ENCODE peak calls at places on chromosomes 5 and 9, in nine cellular contexts. H, N, M, R, W, V, I, U and J are unnamed samples.

GRCh38 chr5:137696481-137696880 is 39.4 kb downstream of the KLHL3 start:
- DNase-seq in H (no peak), U (no peak), M (no peak), V (no peak), N (no peak), I (no peak), W (no peak), R (no peak), J (no peak)

GRCh38 chr5:111668713-111669112 is 88.3 kb downstream of the NREP start:
- DNase-seq in M (no peak), W (no peak), R (no peak), I (no peak), U (no peak), V (no peak), H (no peak), N (no peak), J (no peak)

GRCh38 chr9:114386886-114387677 is 700 bp downstream of the AKNA start:
- DNase-seq in V (peak), U (no peak), W (no peak), R (no peak), M (no peak), I (no peak), H (peak), N (peak), J (no peak)

GRCh38 chr5:108545301-108545700 is 163.4 kb upstream of the FBXL17 start:
- DNase-seq in M (no peak), W (no peak), R (no peak), V (no peak), N (no peak), H (no peak), U (no peak), I (no peak), J (no peak)

GRCh38 chr9:19946446-19947109 is 157.7 kb upstream of the SLC24A2 start:
- DNase-seq in U (no peak), W (no peak), M (no peak), V (no peak), I (no peak), N (no peak), H (no peak), R (no peak), J (no peak)

GRCh38 chr9:88106492-88106891 is 31.8 kb downstream of the SPATA31C2 start:
- DNase-seq in N (no peak), W (no peak), H (no peak), V (no peak), I (no peak), U (no peak), R (no peak), M (no peak), J (no peak)

GRCh38 chr5:150560401-150561191 is 52.7 kb downstream of the NDST1 start:
- DNase-seq in H (peak), W (peak), V (no peak), M (no peak), R (no peak), N (peak), I (peak), U (peak), J (peak)

GRCh38 chr5:16534280-16534679 is 68.7 kb upstream of the ZNF622 start:
- DNase-seq in U (no peak), W (no peak), I (no peak), M (no peak), H (no peak), V (peak), R (no peak), N (no peak), J (no peak)

GRCh38 chr9:90900130-90900529 is 98.5 kb downstream of the SYK start:
- DNase-seq in M (no peak), U (no peak), I (no peak), H (no peak), N (no peak), W (no peak), R (no peak), V (peak), J (no peak)

GRCh38 chr5:171192111-171192510 is 116.9 kb upstream of the TLX3 start:
- DNase-seq in W (no peak), H (no peak), V (no peak), R (no peak), I (no peak), U (no peak), N (no peak), M (no peak), J (no peak)

DNA sequence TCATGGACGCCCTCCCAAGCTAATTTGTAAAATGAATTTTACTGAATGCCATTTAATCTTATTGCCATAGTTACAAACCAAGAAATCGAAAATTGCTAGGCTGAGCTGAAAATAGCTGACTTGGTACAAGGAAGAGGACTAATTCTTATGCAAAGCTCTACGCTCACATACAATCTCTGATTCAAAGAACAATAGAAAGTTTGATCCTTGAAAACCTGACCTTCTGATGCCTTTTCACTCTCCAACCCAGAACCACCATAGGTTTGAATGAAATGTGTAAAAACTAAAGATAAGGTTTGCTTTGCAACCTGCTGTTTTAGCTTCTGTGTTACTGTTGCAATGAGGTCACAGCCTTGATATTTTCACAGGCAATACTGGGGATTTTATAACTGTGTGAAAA is 240.5 kb upstream of the SEMA6A start:
- DNase-seq in R (no peak), I (no peak), V (no peak), U (no peak), N (no peak), M (no peak), H (no peak), W (no peak), J (no peak)
- H3K27ac ChIP-seq in R (no peak), I (no peak), V (no peak), U (no peak), N (no peak), M (no peak), H (no peak), W (no peak), J (no peak)

DNA sequence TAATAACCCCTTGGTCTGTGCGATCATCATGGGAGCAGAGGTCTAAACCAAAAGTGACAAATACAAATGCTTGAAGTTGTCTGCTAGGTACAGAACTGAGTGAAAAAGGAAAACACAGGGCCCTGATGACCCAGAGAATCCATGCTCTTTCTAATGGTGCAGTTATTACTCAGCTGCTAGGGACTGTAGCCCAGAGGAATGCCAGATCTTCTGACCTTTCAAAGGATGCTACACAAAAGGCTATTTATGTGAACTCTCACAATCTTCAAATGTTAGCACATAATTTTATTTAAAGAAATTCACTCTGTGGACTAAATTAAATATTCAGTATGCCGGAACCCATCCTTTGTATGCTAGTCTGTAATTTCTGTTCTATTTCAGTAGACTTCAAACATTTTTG is 79.9 kb downstream of the PRR16 start:
- DNase-seq in R (no peak), V (no peak), W (no peak), H (no peak), N (no peak), M (no peak), U (no peak), I (no peak), J (no peak)
- H3K27ac ChIP-seq in R (no peak), V (no peak), W (no peak), H (no peak), N (no peak), M (no peak), U (no peak), I (no peak), J (no peak)

GRCh38 chr5:159242153-159242552 is 20.9 kb upstream of the UBLCP1 start:
- DNase-seq in M (no peak), V (no peak), I (no peak), U (no peak), N (no peak), W (no peak), H (no peak), R (no peak), J (no peak)

GRCh38 chr5:159243385-159243784 is 19.7 kb upstream of the UBLCP1 start:
- DNase-seq in H (no peak), I (no peak), M (no peak), U (no peak), R (no peak), V (no peak), N (no peak), W (no peak), J (no peak)

GRCh38 chr5:159244163-159244562 is 18.9 kb upstream of the UBLCP1 start:
- DNase-seq in I (no peak), M (no peak), R (no peak), H (no peak), V (no peak), N (no peak), U (no peak), W (no peak), J (no peak)

GRCh38 chr5:159240301-159240870 is 22.7 kb upstream of the UBLCP1 start:
- DNase-seq in U (peak), N (no peak), H (no peak), W (no peak), R (no peak), M (no peak), I (peak), V (no peak), J (no peak)

DNA sequence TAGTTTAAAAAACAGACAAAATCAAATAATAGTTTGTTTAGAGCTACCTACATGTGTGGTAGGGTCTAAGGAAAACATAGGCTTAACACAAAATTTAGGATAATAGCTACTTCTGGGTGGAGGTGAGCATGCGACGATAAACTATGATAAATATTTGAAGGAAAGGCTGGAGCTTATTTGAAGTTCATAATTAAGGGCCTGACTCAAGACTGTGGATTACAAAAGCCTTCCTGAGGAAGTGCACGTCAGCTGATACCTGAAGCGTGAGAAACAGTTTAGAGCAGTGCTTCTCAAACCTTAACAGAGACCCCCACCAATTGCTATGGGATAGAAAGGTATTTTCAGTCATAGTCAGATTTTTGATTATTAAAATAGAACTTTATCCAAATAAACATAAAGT is 20.4 kb upstream of the UBLCP1 start:
- DNase-seq in U (no peak), M (no peak), R (no peak), N (no peak), H (no peak), V (no peak), I (no peak), W (no peak), J (no peak)
- H3K27ac ChIP-seq in U (no peak), M (no peak), R (no peak), N (no peak), H (no peak), V (no peak), I (peak), W (no peak), J (no peak)

DNA sequence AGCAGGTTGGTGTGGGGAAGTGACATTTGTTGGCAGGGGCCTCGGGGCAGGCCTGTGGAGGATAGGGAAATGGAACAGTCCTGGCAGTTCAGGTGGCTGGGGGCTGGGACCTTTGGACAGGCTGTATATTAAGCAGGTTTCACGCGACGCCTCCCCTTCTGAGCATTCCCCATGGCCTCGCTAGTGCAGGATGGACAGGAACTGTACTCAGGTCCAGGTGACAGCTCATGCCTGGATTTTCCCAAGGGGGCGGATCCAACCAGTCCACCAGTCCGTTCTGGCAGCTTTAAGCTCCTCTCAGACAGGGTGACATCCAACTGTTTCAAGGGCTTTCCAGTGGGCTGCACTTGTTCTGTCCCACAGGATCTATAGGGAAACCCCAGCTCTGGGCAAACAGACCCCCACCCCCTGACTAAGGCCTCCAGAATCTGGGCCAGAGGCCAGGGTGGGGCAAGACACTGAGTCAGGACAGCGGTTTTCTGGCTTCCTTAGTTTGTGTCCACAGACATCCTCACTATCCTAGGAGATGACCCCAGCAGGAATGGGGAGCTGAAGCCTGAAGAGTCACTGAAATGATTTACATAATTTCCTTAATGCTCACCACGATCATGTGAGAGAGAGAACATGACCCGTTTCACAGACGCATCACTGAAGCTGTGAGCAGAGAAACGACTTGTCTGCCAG is 20.9 kb downstream of the CSF2 start:
- DNase-seq in V (no peak), U (peak), H (peak), W (no peak), N (no peak), M (no peak), I (peak), R (no peak), J (no peak)
- H3K27ac ChIP-seq in V (no peak), U (no peak), H (no peak), W (no peak), N (no peak), M (no peak), I (peak), R (no peak), J (no peak)

GRCh38 chr5:139658928-139659667 is 10.9 kb downstream of the CXXC5 start:
- DNase-seq in M (no peak), U (no peak), N (no peak), R (peak), I (peak), V (peak), H (no peak), W (no peak), J (no peak)
- H3K27ac ChIP-seq in M (peak), U (peak), N (no peak), R (peak), I (peak), V (peak), H (peak), W (peak), J (peak)

GRCh38 chr9:128685636-128686489 is 3.2 kb upstream of the SET start:
- DNase-seq in W (no peak), H (peak), N (peak), I (no peak), R (no peak), V (no peak), M (no peak), U (no peak), J (no peak)
- H3K27ac ChIP-seq in W (peak), H (peak), N (peak), I (no peak), R (peak), V (peak), M (no peak), U (peak), J (no peak)

DNA sequence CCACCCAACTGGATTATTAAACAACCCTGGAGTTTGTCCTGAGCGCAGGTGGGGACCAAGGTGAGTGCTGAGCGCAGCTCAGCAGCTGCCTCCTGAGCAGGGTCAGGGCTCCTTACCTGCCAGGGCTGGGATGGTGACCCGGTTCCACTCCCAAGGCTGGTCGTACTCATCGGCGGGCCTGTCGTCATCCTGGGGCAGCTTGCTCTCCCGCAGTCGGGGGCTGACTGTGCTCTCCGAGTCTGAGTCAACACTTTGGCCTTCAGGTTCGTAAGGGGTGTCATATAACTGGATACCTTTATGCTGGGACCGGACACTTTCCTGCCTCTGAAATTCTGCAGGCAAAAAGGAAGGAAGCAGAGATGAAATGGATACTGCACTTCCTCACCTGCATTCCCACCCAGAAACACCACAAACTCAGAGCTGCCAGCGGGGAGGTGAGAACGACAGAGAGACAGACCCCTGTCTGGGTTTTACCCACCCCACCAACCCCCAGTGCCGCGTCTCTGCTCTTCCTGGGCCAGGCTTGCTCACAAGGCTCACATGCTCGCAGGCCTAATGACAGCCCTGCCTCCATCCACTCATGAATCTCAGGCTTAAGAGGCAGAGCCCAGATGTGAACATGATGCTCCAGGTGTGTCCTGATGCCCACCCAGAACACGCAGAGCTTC is 70.7 kb upstream of the SLC25A51 start:
- DNase-seq in W (no peak), N (no peak), U (no peak), M (no peak), H (no peak), V (no peak), I (peak), R (peak), J (no peak)
- H3K27ac ChIP-seq in W (no peak), N (no peak), U (peak), M (no peak), H (no peak), V (no peak), I (peak), R (no peak), J (no peak)